ENCODE peak calls at places on chromosomes 11 and 22, in five cellular contexts. J, W, E, F and Y are unnamed samples.

GRCh38 chr22:40855960-40856512 is 403 bp downstream of the ST13 start:
- DNase-seq in F (peak; percentile 74), W (peak; percentile 69), J (peak; percentile 67), E (no peak), Y (peak; percentile 24)

GRCh38 chr11:47004595-47005033 is 68.1 kb downstream of the CSTPP1 start:
- DNase-seq in W (peak; percentile 98), J (peak; percentile 84), F (no peak), E (peak; percentile 80), Y (peak; percentile 99)

GRCh38 chr11:19183641-19184040 is 18.1 kb downstream of the CSRP3 start:
- DNase-seq in F (peak; percentile 52), E (no peak), J (no peak), W (no peak), Y (peak; percentile 28)

GRCh38 chr11:27183672-27184457 is 143.2 kb downstream of the BBOX1 start:
- DNase-seq in E (no peak), W (peak; percentile 86), J (no peak), F (peak; percentile 72), Y (peak; percentile 74)

GRCh38 chr11:108787105-108787504 is 122.2 kb downstream of the DDX10 start:
- DNase-seq in J (no peak), W (no peak), E (no peak), F (no peak), Y (no peak)

GRCh38 chr11:80214413-80214812 is 773.6 kb upstream of the TENM4 start:
- DNase-seq in E (no peak), J (no peak), W (no peak), F (no peak), Y (no peak)

GRCh38 chr11:119684361-119685072 is 44.5 kb downstream of the NECTIN1 start:
- DNase-seq in J (no peak), F (peak; percentile 80), W (peak; percentile 76), E (no peak), Y (peak; percentile 74)

GRCh38 chr11:83521647-83522596 is 235.8 kb upstream of the CCDC90B start:
- DNase-seq in W (peak; percentile 46), F (peak; percentile 70), J (no peak), E (no peak), Y (peak; percentile 49)

GRCh38 chr22:47047321-47048122 is 285.1 kb downstream of the TBC1D22A start:
- DNase-seq in F (no peak), W (no peak), E (no peak), J (peak; percentile 35), Y (no peak)

GRCh38 chr11:72598901-72599300 is 75.3 kb downstream of the PDE2A start:
- DNase-seq in F (peak; percentile 86), E (peak; percentile 72), W (peak; percentile 42), J (no peak), Y (peak; percentile 41)

GRCh38 chr11:128349650-128350296 is 237.6 kb downstream of the ETS1 start:
- DNase-seq in W (no peak), F (no peak), E (no peak), J (no peak), Y (no peak)

GRCh38 chr22:45302751-45303150 is 7.0 kb upstream of the FAM118A start:
- DNase-seq in J (no peak), W (no peak), E (no peak), F (no peak), Y (no peak)

GRCh38 chr11:35404397-35404775 is 15.0 kb downstream of the SLC1A2 start:
- DNase-seq in W (peak; percentile 68), E (no peak), J (no peak), F (peak; percentile 89), Y (peak; percentile 42)

GRCh38 chr11:73190557-73190885 is 27.6 kb upstream of the P2RY2 start:
- DNase-seq in W (no peak), E (no peak), F (no peak), J (no peak), Y (no peak)

GRCh38 chr11:2203440-2204259 is 32.0 kb upstream of the TH start:
- DNase-seq in J (peak; percentile 45), W (no peak), F (peak; percentile 29), E (peak; percentile 26), Y (no peak)

GRCh38 chr11:14974723-14975587 is 2.8 kb upstream of the CALCA start:
- DNase-seq in W (peak; percentile 64), J (peak; percentile 75), F (peak; percentile 94), E (no peak), Y (peak; percentile 47)

GRCh38 chr22:39241632-39242388 is 3.0 kb downstream of the PDGFB start:
- DNase-seq in J (no peak), F (no peak), W (peak; percentile 21), E (no peak), Y (no peak)

GRCh38 chr11:11884774-11885481 is 43.2 kb downstream of the USP47 start:
- DNase-seq in F (no peak), J (no peak), E (no peak), W (no peak), Y (no peak)